ENCODE peak calls at places on chromosomes 7 and 10, in six cellular contexts. W is stomach, S is suprapubic skin, O is transverse colon, B is sigmoid colon, I is upper lobe of left lung. G is an unnamed sample.

GRCh38 chr10:4399571-4399970 is 426.4 kb upstream of the AKR1E2 start:
- DNase-seq in W (no peak), S (no peak), O (no peak), B (no peak), I (no peak), G (no peak)

GRCh38 chr10:94006591-94007550 is 13.1 kb downstream of the PLCE1 start:
- DNase-seq in W (peak), S (no peak), O (peak), B (no peak), I (peak), G (no peak)

GRCh38 chr7:1671876-1672451 is 1.9 kb downstream of the ELFN1 start:
- DNase-seq in W (no peak), S (peak), O (no peak), B (peak), I (no peak), G (no peak)

GRCh38 chr10:129771024-129771423 is 193.1 kb downstream of the EBF3 start:
- DNase-seq in W (peak), S (peak), O (no peak), B (no peak), I (peak), G (no peak)

GRCh38 chr7:131483586-131483985 is 72.8 kb downstream of the PODXL start:
- DNase-seq in W (no peak), S (no peak), O (no peak), B (no peak), I (no peak), G (no peak)

GRCh38 chr10:76382381-76382851 is 951.0 kb downstream of the LRMDA start:
- DNase-seq in W (no peak), S (no peak), O (no peak), B (no peak), I (no peak), G (no peak)

GRCh38 chr7:116101709-116102108 is 71.1 kb upstream of the TFEC start:
- DNase-seq in W (no peak), S (no peak), O (no peak), B (no peak), I (no peak), G (no peak)

GRCh38 chr7:6613706-6614105 is 1.7 kb upstream of the ZNF853 start:
- DNase-seq in W (no peak), S (no peak), O (no peak), B (no peak), I (no peak), G (no peak)

GRCh38 chr7:25781704-25782103 is 370.3 kb upstream of the NFE2L3 start:
- DNase-seq in W (no peak), S (no peak), O (no peak), B (no peak), I (no peak), G (peak)

GRCh38 chr7:90312745-90313144 is 8.4 kb downstream of the FAM237B start:
- DNase-seq in W (no peak), S (no peak), O (no peak), B (no peak), I (no peak), G (no peak)

GRCh38 chr7:116834815-116835533 is 27.4 kb upstream of the CAPZA2 start:
- DNase-seq in W (no peak), S (no peak), O (peak), B (no peak), I (no peak), G (no peak)

GRCh38 chr10:123146013-123146891 is 1.7 kb upstream of the HMX2 start:
- DNase-seq in W (no peak), S (no peak), O (no peak), B (no peak), I (no peak), G (peak)

GRCh38 chr7:50690541-50691011 is 92.1 kb downstream of the GRB10 start:
- DNase-seq in W (no peak), S (no peak), O (no peak), B (no peak), I (no peak), G (no peak)

GRCh38 chr7:2663960-2664359 is 24.0 kb upstream of the AMZ1 start:
- DNase-seq in W (no peak), S (no peak), O (no peak), B (no peak), I (no peak), G (no peak)

GRCh38 chr10:6036861-6037321 is 25.3 kb downstream of the IL2RA start:
- DNase-seq in W (no peak), S (no peak), O (no peak), B (peak), I (no peak), G (peak)

GRCh38 chr10:75654171-75654772 is 222.8 kb downstream of the LRMDA start:
- DNase-seq in W (no peak), S (no peak), O (no peak), B (no peak), I (no peak), G (no peak)

GRCh38 chr7:16660702-16661464 is 14.9 kb downstream of the BZW2 start:
- DNase-seq in W (no peak), S (no peak), O (no peak), B (no peak), I (no peak), G (no peak)

GRCh38 chr10:119135517-119135890 is 30.0 kb downstream of the SFXN4 start:
- DNase-seq in W (no peak), S (no peak), O (no peak), B (peak), I (peak), G (no peak)

GRCh38 chr7:35702541-35702940 is 7.6 kb upstream of the HERPUD2 start:
- DNase-seq in W (no peak), S (no peak), O (no peak), B (no peak), I (no peak), G (no peak)

GRCh38 chr10:92688927-92689662 is 660 bp upstream of the HHEX start:
- DNase-seq in W (peak), S (no peak), O (peak), B (peak), I (peak), G (no peak)

GRCh38 chr7:28956608-28957063 is 1.5 kb downstream of the TRIL start:
- DNase-seq in W (peak), S (peak), O (peak), B (peak), I (peak), G (peak)

GRCh38 chr10:112526130-112526529 is 79.1 kb downstream of the VTI1A start:
- DNase-seq in W (no peak), S (no peak), O (no peak), B (no peak), I (no peak), G (no peak)

GRCh38 chr10:50788951-50789904 is 49.5 kb downstream of the ASAH2B start:
- DNase-seq in W (no peak), S (no peak), O (no peak), B (no peak), I (no peak), G (no peak)

GRCh38 chr7:158587425-158588084 is at the start of gene PTPRN2:
- DNase-seq in W (peak), S (no peak), O (peak), B (peak), I (peak), G (no peak)
- TF ChIP-seq EP300 in W (no peak), S (no peak), O (no peak), B (no peak), I (no peak), G (no peak)

DNA sequence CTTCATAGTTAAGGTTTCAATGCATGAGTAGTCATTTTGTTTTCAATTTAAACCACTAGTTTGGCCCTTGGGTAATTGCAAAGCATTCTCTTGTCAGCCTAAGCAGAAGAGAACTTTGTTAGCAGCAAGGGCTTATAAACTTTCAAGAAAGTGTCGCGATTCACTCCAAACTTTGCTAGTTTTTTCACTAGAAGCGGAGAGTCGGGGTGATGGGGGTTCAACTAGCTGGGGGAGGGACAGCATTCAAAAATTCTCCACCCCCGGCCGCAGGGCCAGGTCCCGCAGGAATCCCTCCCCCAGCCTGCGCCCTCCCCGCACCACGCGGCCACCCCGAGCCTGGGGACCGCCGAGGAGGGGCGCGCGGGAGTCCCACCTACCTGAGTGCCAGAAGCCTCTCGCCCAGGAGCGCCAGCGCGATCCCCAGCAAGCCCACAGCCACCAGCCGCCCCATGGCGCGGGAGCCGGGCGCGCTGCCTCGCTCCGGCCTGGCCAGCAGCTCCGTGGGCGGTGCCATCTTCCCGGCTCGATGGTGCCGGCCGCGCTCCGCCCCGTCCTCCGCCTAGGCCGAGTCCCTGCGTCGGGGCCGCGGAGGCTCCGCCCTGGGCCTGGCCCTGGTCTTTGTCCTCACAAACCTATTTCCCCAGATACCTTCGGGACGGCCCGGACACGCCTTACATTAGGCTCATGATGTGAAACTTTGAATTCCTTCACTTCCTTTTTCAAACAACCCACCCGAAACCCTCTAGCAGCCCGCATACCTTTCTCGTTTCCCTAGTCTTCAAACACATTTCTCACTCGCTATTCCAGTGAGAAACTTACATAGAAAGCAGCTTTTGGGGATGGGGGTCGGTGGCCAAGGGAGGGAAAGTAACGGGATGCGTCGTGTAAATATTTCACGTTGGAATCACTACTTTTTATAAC is at the start of gene PON2:
- DNase-seq in W (peak), S (peak), O (peak), B (peak), I (peak), G (no peak)
- TF ChIP-seq POLR2A in W (no peak), S (peak), O (peak), B (no peak), I (no peak), G (no peak)

GRCh38 chr7:156791241-156791640 is 101.7 kb downstream of the LMBR1 start:
- DNase-seq in W (no peak), S (no peak), O (no peak), B (no peak), I (no peak), G (no peak)

GRCh38 chr7:156790264-156790663 is 102.7 kb downstream of the LMBR1 start:
- DNase-seq in W (no peak), S (no peak), O (no peak), B (no peak), I (no peak), G (no peak)

GRCh38 chr7:156783864-156784263 is 109.1 kb downstream of the LMBR1 start:
- DNase-seq in W (no peak), S (no peak), O (no peak), B (no peak), I (no peak), G (no peak)

GRCh38 chr7:156781972-156782371 is 111.0 kb downstream of the LMBR1 start:
- DNase-seq in W (no peak), S (no peak), O (no peak), B (no peak), I (no peak), G (no peak)

DNA sequence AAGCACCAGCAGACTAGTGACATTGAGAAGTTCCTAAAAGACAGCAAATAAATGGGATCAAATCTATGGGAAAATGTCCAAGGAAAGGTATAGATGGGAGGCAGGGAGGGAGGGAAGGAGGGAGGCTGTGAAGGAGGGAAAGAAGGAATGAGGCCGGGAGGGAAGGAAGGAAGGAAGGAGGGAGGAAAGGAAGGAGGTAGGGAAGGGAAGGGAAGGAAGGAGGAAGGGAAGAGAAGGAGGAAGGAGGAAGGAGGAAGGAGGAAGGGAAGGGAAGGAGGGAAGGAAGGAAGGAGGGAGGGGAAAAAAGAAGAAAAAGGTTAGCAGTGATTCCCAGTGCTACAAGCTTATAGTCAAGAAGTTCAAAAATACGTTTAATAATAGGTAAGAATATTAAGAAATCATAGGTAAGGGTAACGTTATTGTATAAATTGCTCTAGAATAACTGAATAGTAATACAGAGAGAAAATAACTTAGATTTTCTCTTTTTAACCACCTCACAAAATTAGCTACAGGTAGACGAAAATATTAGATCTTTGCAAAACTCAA is 106.9 kb downstream of the LMBR1 start:
- DNase-seq in W (no peak), S (no peak), O (no peak), B (no peak), I (no peak), G (no peak)
- TF ChIP-seq POLR2AphosphoS5 in W (no peak), S (no peak), O (no peak), B (no peak), I (no peak), G (no peak)

DNA sequence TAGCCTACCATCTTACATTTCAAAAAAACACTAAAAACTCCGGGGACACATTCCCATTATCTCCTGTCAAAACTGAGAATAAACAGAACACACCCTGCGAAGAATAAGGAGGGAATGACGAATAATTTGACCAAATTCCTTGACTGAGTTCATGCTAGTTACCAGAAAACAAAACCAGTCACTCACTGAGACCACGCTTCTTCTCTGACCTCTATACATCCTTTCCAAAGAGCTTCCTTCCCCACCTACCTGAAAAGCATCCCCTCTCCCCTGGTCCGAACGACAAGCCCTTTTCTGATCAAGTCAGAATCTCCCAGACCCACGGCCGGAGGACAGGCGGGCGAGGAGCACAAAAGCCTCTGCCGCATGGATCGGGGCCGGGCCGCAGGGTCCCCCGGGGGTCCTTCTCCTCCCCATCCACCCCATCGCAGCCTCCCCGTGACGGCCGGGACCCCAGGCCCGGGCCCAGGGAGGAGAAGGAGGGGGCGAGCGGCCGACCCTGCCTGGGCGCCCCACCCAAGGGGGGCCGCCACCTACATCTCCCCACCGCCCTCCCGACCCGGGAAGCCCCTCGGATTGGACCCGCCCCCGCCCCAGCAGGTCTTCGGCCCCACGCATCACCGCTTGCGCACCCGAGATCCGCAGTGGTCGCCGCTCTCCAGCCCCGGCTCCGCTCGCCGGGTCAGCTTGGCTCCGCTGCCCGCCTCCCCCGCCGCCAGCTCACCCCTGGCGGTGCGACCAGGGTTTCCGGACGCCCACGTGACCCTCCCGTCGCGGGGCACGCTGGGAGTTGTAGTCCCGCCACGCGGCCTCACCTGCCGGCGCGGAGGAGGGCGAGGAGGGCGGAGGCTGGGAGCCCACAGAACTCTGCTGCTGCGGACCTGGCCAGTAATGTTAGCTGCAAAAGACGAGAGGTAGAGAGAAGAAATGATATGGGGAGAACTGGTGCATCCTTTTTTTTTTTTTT is at the start of gene SLC37A3:
- DNase-seq in W (peak), S (peak), O (peak), B (peak), I (peak), G (peak)
- TF ChIP-seq EP300 in W (no peak), S (no peak), O (no peak), B (no peak), I (no peak), G (no peak)

G was measured in esophagus muscularis mucosa.